ENCODE peak calls at places on chromosomes 2 and 18, in five cellular contexts. One of them, this sample, is unnamed.

GRCh38 chr2:239288951-239289481 is 111.8 kb downstream of the HDAC4 start:
- DNase-seq in astrocyte of the spinal cord: no peak
- DNase-seq in adrenal gland: no peak
- DNase-seq in AG10803: no peak
- DNase-seq in heart left ventricle: peak
- DNase-seq in this sample: peak

GRCh38 chr2:182164686-182165085 is 179.0 kb downstream of the PPP1R1C start:
- DNase-seq in AG10803: no peak
- DNase-seq in heart left ventricle: no peak
- DNase-seq in adrenal gland: no peak
- DNase-seq in astrocyte of the spinal cord: no peak
- DNase-seq in this sample: no peak

GRCh38 chr2:198499539-198499938 is 695.1 kb downstream of the PLCL1 start:
- DNase-seq in adrenal gland: no peak
- DNase-seq in heart left ventricle: peak
- DNase-seq in astrocyte of the spinal cord: peak
- DNase-seq in AG10803: peak
- DNase-seq in this sample: peak

GRCh38 chr2:140027320-140027719 is 1247.1 kb upstream of the NXPH2 start:
- DNase-seq in heart left ventricle: no peak
- DNase-seq in adrenal gland: no peak
- DNase-seq in AG10803: no peak
- DNase-seq in astrocyte of the spinal cord: no peak
- DNase-seq in this sample: no peak

GRCh38 chr2:27960237-27960912 is 69.8 kb downstream of the BABAM2 start:
- DNase-seq in adrenal gland: no peak
- DNase-seq in AG10803: peak
- DNase-seq in astrocyte of the spinal cord: peak
- DNase-seq in heart left ventricle: no peak
- DNase-seq in this sample: peak

GRCh38 chr2:151363709-151364108 is 6.3 kb downstream of the TNFAIP6 start:
- DNase-seq in AG10803: peak
- DNase-seq in heart left ventricle: no peak
- DNase-seq in astrocyte of the spinal cord: no peak
- DNase-seq in adrenal gland: no peak
- DNase-seq in this sample: peak

GRCh38 chr18:37447959-37448916 is 117.4 kb downstream of the CELF4 start:
- DNase-seq in heart left ventricle: no peak
- DNase-seq in adrenal gland: no peak
- DNase-seq in astrocyte of the spinal cord: no peak
- DNase-seq in AG10803: no peak
- DNase-seq in this sample: no peak

GRCh38 chr18:36724591-36725001 is 104.2 kb downstream of the TPGS2 start:
- DNase-seq in astrocyte of the spinal cord: peak
- DNase-seq in AG10803: peak
- DNase-seq in heart left ventricle: peak
- DNase-seq in adrenal gland: no peak
- DNase-seq in this sample: peak

GRCh38 chr2:38592951-38593350 is 9.8 kb downstream of the HNRNPLL start:
- DNase-seq in adrenal gland: no peak
- DNase-seq in AG10803: peak
- DNase-seq in heart left ventricle: no peak
- DNase-seq in astrocyte of the spinal cord: no peak
- DNase-seq in this sample: no peak

GRCh38 chr2:95059656-95060370 is 34.3 kb downstream of the MAL start:
- DNase-seq in AG10803: no peak
- DNase-seq in heart left ventricle: no peak
- DNase-seq in astrocyte of the spinal cord: no peak
- DNase-seq in adrenal gland: no peak
- DNase-seq in this sample: no peak

GRCh38 chr18:34834897-34835296 is 124.8 kb downstream of the DTNA start:
- DNase-seq in heart left ventricle: no peak
- DNase-seq in AG10803: peak
- DNase-seq in astrocyte of the spinal cord: no peak
- DNase-seq in adrenal gland: no peak
- DNase-seq in this sample: peak

GRCh38 chr18:36420826-36421225 is 123.3 kb downstream of the FHOD3 start:
- DNase-seq in AG10803: peak
- DNase-seq in heart left ventricle: no peak
- DNase-seq in astrocyte of the spinal cord: peak
- DNase-seq in adrenal gland: no peak
- DNase-seq in this sample: peak

GRCh38 chr18:46676162-46676830 is 19.3 kb upstream of the LOXHD1 start:
- DNase-seq in adrenal gland: peak
- DNase-seq in AG10803: no peak
- DNase-seq in heart left ventricle: no peak
- DNase-seq in astrocyte of the spinal cord: peak
- DNase-seq in this sample: no peak

GRCh38 chr2:3313845-3314375 is 63.7 kb downstream of the EIPR1 start:
- DNase-seq in astrocyte of the spinal cord: no peak
- DNase-seq in adrenal gland: no peak
- DNase-seq in heart left ventricle: no peak
- DNase-seq in AG10803: peak
- DNase-seq in this sample: no peak

GRCh38 chr18:45874501-45875184 is 49.2 kb downstream of the SIGLEC15 start:
- DNase-seq in astrocyte of the spinal cord: no peak
- DNase-seq in heart left ventricle: no peak
- DNase-seq in adrenal gland: no peak
- DNase-seq in AG10803: peak
- DNase-seq in this sample: peak

GRCh38 chr18:28357785-28358401 is 181.0 kb upstream of the CDH2 start:
- DNase-seq in astrocyte of the spinal cord: no peak
- DNase-seq in adrenal gland: no peak
- DNase-seq in AG10803: no peak
- DNase-seq in heart left ventricle: no peak
- DNase-seq in this sample: no peak

GRCh38 chr2:232963913-232964312 is 49.1 kb downstream of the NGEF start:
- DNase-seq in AG10803: no peak
- DNase-seq in astrocyte of the spinal cord: no peak
- DNase-seq in adrenal gland: no peak
- DNase-seq in heart left ventricle: no peak
- DNase-seq in this sample: no peak

GRCh38 chr18:48292787-48293409 is 116.3 kb downstream of the ZBTB7C start:
- DNase-seq in heart left ventricle: no peak
- DNase-seq in astrocyte of the spinal cord: no peak
- DNase-seq in AG10803: no peak
- DNase-seq in adrenal gland: no peak
- DNase-seq in this sample: no peak

GRCh38 chr2:105928563-105928962 is 183.9 kb downstream of the NCK2 start:
- DNase-seq in astrocyte of the spinal cord: no peak
- DNase-seq in AG10803: no peak
- DNase-seq in heart left ventricle: no peak
- DNase-seq in adrenal gland: no peak
- DNase-seq in this sample: no peak

GRCh38 chr2:226426292-226426736 is 373.3 kb downstream of the IRS1 start:
- DNase-seq in adrenal gland: no peak
- DNase-seq in heart left ventricle: no peak
- DNase-seq in AG10803: peak
- DNase-seq in astrocyte of the spinal cord: peak
- DNase-seq in this sample: peak

GRCh38 chr2:160334028-160334729 is 134.1 kb upstream of the ITGB6 start:
- DNase-seq in heart left ventricle: no peak
- DNase-seq in adrenal gland: no peak
- DNase-seq in AG10803: peak
- DNase-seq in astrocyte of the spinal cord: peak
- DNase-seq in this sample: peak

GRCh38 chr2:28322051-28322450 is 70.6 kb upstream of the FOSL2 start:
- DNase-seq in heart left ventricle: no peak
- DNase-seq in adrenal gland: peak
- DNase-seq in astrocyte of the spinal cord: no peak
- DNase-seq in AG10803: no peak
- DNase-seq in this sample: no peak

GRCh38 chr18:11040823-11041712 is 108.3 kb downstream of the PIEZO2 start:
- DNase-seq in astrocyte of the spinal cord: peak
- DNase-seq in heart left ventricle: no peak
- DNase-seq in adrenal gland: peak
- DNase-seq in AG10803: peak
- DNase-seq in this sample: peak

GRCh38 chr2:183542593-183542992 is 418.4 kb downstream of the NUP35 start:
- DNase-seq in heart left ventricle: no peak
- DNase-seq in AG10803: no peak
- DNase-seq in adrenal gland: no peak
- DNase-seq in astrocyte of the spinal cord: no peak
- DNase-seq in this sample: no peak

GRCh38 chr2:210655229-210655628 is 98.8 kb downstream of the CPS1 start:
- DNase-seq in adrenal gland: no peak
- DNase-seq in astrocyte of the spinal cord: no peak
- DNase-seq in AG10803: no peak
- DNase-seq in heart left ventricle: no peak
- DNase-seq in this sample: peak

GRCh38 chr2:239829326-239829725 is 195.8 kb downstream of the NDUFA10 start:
- DNase-seq in adrenal gland: no peak
- DNase-seq in heart left ventricle: no peak
- DNase-seq in AG10803: no peak
- DNase-seq in astrocyte of the spinal cord: no peak
- DNase-seq in this sample: no peak

GRCh38 chr18:9838144-9838877 is 47.5 kb upstream of the TXNDC2 start:
- DNase-seq in adrenal gland: peak
- DNase-seq in astrocyte of the spinal cord: peak
- DNase-seq in AG10803: peak
- DNase-seq in heart left ventricle: peak
- DNase-seq in this sample: no peak

GRCh38 chr2:237353207-237353606 is 60.8 kb downstream of the COL6A3 start:
- DNase-seq in AG10803: no peak
- DNase-seq in heart left ventricle: no peak
- DNase-seq in adrenal gland: no peak
- DNase-seq in astrocyte of the spinal cord: no peak
- DNase-seq in this sample: no peak

GRCh38 chr2:241011296-241011600 is 12.8 kb downstream of the SNED1 start:
- DNase-seq in AG10803: no peak
- DNase-seq in astrocyte of the spinal cord: no peak
- DNase-seq in adrenal gland: peak
- DNase-seq in heart left ventricle: no peak
- DNase-seq in this sample: no peak

GRCh38 chr2:99827296-99827999 is 314.9 kb downstream of the AFF3 start:
- DNase-seq in AG10803: no peak
- DNase-seq in adrenal gland: no peak
- DNase-seq in astrocyte of the spinal cord: no peak
- DNase-seq in heart left ventricle: no peak
- DNase-seq in this sample: no peak

GRCh38 chr2:229111744-229112143 is 159.3 kb downstream of the PID1 start:
- DNase-seq in adrenal gland: no peak
- DNase-seq in astrocyte of the spinal cord: no peak
- DNase-seq in heart left ventricle: no peak
- DNase-seq in AG10803: no peak
- DNase-seq in this sample: peak

GRCh38 chr2:160241251-160242137 is 41.4 kb upstream of the ITGB6 start:
- DNase-seq in adrenal gland: peak
- DNase-seq in AG10803: peak
- DNase-seq in heart left ventricle: peak
- DNase-seq in astrocyte of the spinal cord: peak
- DNase-seq in this sample: peak

GRCh38 chr2:47309472-47309951 is 93.4 kb upstream of the MSH2 start:
- DNase-seq in heart left ventricle: no peak
- DNase-seq in adrenal gland: no peak
- DNase-seq in AG10803: no peak
- DNase-seq in astrocyte of the spinal cord: no peak
- DNase-seq in this sample: no peak
- H3K4me3 ChIP-seq in heart left ventricle: no peak
- H3K4me3 ChIP-seq in adrenal gland: no peak
- H3K4me3 ChIP-seq in AG10803: no peak
- H3K4me3 ChIP-seq in astrocyte of the spinal cord: no peak
- H3K4me3 ChIP-seq in this sample: no peak

DNA sequence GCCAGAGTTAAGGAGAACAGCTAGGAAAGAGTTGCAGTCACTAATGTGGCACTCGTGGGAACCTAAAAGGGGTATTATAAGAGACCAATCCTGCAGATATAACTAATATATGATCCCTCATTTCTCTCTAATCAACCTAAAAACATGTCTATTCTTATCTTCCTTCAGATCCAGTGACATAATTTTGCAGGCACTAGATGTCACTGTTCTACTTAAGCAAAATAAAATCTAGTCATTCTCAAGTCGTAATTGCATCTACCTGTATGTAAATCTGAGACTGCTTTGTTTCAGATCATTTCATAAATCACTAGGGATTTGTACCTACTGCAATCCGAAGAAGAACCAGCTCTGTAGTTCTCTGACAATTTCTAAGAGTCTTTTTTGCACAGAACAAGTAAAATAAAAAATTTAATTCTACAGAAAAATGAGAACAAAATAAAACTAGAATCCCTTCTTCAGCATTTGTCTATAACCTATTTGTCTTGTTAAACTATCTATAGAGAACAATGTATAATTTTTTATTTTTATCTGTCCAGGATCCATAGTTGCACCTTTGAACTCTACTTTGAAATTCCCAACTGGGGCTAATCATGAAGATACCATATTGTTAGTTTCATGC is 56.5 kb upstream of the ERBB4 start:
- DNase-seq in astrocyte of the spinal cord: peak
- DNase-seq in AG10803: peak
- DNase-seq in adrenal gland: no peak
- DNase-seq in heart left ventricle: no peak
- DNase-seq in this sample: peak
- TF ChIP-seq CTCF in astrocyte of the spinal cord: peak
- TF ChIP-seq CTCF in AG10803: peak
- TF ChIP-seq CTCF in adrenal gland: no peak
- TF ChIP-seq CTCF in heart left ventricle: no peak
- TF ChIP-seq CTCF in this sample: peak

DNA sequence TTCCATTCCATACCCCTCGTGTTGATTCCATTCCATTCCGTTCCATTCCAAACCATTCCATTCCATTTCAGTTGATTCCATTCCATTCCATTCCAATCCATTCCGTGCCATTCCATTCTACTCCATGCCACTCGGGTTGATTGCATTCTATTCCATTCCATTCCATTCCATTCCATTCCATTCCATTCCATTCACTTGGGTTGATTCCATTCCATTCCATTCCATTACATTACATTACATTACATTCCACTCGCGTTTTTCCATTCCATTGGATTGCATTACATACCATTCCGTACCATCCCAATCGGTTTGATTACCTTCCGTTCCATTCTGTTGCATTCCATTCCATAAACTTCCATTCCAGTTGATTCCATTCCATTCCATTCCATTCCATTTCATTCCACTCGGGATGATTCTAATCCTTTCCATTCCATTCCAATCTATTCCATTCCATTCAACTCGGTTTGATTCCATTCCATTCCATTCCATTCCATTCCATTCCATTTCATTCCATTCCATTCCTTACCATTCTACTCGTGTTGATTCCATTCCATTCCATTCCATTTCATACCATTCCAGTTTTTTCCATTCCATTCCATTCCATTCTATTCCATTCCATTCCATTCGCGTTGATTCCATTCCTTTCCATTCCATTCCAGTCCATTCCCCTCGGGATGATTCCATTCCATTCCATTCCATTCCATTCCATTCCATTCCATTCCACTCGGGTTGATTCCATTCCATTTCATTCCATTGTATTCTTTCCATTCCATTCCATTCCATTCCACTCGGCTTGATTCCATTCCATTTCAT is 1140.4 kb downstream of the RPIA start:
- DNase-seq in AG10803: no peak
- DNase-seq in heart left ventricle: no peak
- DNase-seq in adrenal gland: no peak
- DNase-seq in astrocyte of the spinal cord: no peak
- DNase-seq in this sample: no peak
- H3K4me3 ChIP-seq in AG10803: no peak
- H3K4me3 ChIP-seq in heart left ventricle: no peak
- H3K4me3 ChIP-seq in adrenal gland: no peak
- H3K4me3 ChIP-seq in astrocyte of the spinal cord: no peak
- H3K4me3 ChIP-seq in this sample: no peak

GRCh38 chr2:101401906-101402305 is 14.6 kb upstream of the CREG2 start:
- DNase-seq in heart left ventricle: no peak
- DNase-seq in astrocyte of the spinal cord: no peak
- DNase-seq in AG10803: no peak
- DNase-seq in adrenal gland: no peak
- DNase-seq in this sample: no peak
- TF ChIP-seq CTCF in heart left ventricle: no peak
- TF ChIP-seq CTCF in astrocyte of the spinal cord: no peak
- TF ChIP-seq CTCF in AG10803: no peak
- TF ChIP-seq CTCF in adrenal gland: no peak
- TF ChIP-seq CTCF in this sample: no peak

This sample was measured in fibroblast of the aortic adventitia.